ENCODE peak calls at places on chromosomes 16 and 17, in four cellular contexts. E is stomach, Z is body of pancreas, Q is A549. W is an unnamed sample.

GRCh38 chr16:19196871-19197270 is 28.8 kb downstream of the SYT17 start:
- DNase-seq in Z (no peak), Q (no peak), E (no peak), W (no peak)

GRCh38 chr17:19718613-19719364 is 2.4 kb upstream of the SLC47A2 start:
- DNase-seq in Q (no peak), Z (peak; percentile 36), E (no peak), W (no peak)

GRCh38 chr17:12064395-12064794 is 43.7 kb downstream of the MAP2K4 start:
- DNase-seq in E (no peak), Q (no peak), Z (no peak), W (no peak)

GRCh38 chr16:12459401-12459791 is 344.3 kb downstream of the CPPED1 start:
- DNase-seq in Q (no peak), Z (no peak), E (peak; percentile 28), W (no peak)

GRCh38 chr17:47800686-47801085 is 20.9 kb downstream of the OSBPL7 start:
- DNase-seq in E (no peak), Q (no peak), Z (no peak), W (no peak)

GRCh38 chr17:79388556-79389295 is 222.1 kb downstream of the RBFOX3 start:
- DNase-seq in Z (peak; percentile 72), Q (peak; percentile 93), E (peak; percentile 64), W (peak; percentile 68)

GRCh38 chr16:767743-768235 is 7.3 kb downstream of the MSLN start:
- DNase-seq in E (no peak), Q (no peak), Z (no peak), W (no peak)

GRCh38 chr17:37642706-37643105 is 540 bp downstream of the DDX52 start:
- DNase-seq in Q (peak; percentile 40), E (no peak), Z (no peak), W (no peak)

DNA sequence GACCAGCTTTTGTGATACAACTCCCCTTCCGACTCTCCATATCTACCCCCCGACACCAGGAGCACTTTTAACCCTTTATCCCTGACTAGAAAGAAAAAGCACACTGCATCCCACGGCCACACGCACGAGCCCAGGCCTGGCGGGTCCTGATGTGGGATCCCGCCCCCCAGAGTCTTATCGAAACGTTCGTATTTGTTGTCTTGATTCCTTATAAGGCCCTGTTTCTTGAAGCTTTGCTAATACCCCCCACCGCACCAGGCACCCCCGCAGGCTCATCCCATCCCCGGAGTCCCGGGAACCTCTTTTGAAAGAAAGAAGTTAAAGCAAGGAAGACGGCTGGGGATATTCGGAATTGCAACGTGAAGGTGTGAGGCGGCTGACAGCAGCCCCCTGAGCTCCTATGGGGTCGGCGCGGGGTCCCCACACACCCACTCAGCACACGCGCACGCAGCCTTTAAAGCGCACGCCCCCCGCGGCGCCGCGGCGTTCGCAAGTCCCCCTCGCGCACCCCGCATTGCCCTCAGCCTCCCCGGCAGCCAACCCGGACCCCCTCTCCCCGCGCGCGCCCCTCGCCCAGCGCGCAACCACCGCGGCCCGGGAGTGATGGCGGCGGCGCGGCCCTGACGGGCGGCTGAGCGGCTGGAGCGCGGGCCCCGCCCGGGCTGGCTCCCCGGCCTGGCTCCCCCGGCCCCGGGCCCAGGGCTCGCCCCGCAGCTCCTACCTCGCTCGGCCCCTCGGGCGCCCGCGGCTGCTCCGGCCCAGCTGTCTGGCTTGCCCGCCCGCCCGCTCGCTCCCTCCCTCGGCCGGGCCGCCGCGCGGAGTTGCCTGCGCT is 448 bp downstream of the STAT5B start:
- DNase-seq in E (no peak), Z (no peak), Q (no peak), W (no peak)
- TF ChIP-seq POLR2A in E (no peak), Z (no peak), Q (no peak), W (no peak)

GRCh38 chr16:2472885-2473284 is 1.8 kb downstream of the NTN3 start:
- DNase-seq in Q (no peak), Z (no peak), E (no peak), W (no peak)

GRCh38 chr16:2471016-2471652 is at the start of gene NTN3:
- DNase-seq in Z (no peak), Q (no peak), E (no peak), W (no peak)

GRCh38 chr16:2472488-2472864 is 1.4 kb downstream of the NTN3 start:
- DNase-seq in Z (no peak), E (no peak), Q (no peak), W (no peak)

GRCh38 chr16:2470603-2471015 is 488 bp upstream of the NTN3 start:
- DNase-seq in E (no peak), Q (no peak), Z (no peak), W (no peak)

DNA sequence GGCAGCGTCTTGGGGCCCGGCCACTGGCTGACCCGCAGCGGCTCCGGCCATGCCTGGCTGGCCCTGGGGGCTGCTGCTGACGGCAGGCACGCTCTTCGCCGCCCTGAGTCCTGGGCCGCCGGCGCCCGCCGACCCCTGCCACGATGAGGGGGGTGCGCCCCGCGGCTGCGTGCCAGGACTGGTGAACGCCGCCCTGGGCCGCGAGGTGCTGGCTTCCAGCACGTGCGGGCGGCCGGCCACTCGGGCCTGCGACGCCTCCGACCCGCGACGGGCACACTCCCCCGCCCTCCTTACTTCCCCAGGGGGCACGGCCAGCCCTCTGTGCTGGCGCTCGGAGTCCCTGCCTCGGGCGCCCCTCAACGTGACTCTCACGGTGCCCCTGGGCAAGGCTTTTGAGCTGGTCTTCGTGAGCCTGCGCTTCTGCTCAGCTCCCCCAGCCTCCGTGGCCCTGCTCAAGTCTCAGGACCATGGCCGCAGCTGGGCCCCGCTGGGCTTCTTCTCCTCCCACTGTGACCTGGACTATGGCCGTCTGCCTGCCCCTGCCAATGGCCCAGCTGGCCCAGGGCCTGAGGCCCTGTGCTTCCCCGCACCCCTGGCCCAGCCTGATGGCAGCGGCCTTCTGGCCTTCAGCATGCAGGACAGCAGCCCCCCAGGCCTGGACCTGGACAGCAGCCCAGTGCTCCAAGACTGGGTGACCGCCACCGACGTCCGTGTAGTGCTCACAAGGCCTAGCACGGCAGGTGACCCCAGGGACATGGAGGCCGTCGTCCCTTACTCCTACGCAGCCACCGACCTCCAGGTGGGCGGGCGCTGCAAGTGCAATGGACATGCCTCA is 773 bp downstream of the NTN3 start:
- DNase-seq in Q (no peak), E (no peak), Z (no peak), W (no peak)
- TF ChIP-seq POLR2A in Q (no peak), E (no peak), Z (no peak), W (no peak)

DNA sequence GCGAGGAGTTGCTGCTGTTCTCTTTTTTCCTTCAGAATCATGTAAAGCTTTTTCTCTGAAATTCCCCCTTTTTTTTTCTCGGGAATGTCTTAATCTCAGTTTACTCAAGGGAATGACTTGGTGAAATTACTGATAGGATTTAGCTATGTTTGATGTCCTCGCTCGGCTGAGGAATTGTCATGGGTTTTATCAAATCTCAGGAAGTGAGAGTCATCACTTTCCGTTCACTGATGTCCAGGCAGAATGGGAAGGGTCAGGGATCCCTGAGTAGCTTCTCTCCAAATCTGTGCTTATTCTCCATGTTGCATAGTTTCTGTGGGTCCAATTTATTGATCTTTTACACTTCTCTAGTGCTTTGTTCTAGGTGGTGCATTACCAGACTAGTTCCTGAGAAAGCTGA is 6.3 kb downstream of the IGSF6 start:
- DNase-seq in E (no peak), Q (no peak), Z (no peak), W (no peak)
- TF ChIP-seq POLR2A in E (no peak), Q (no peak), Z (no peak), W (no peak)

GRCh38 chr16:86509759-86510464 is 415 bp upstream of the FOXF1 start:
- DNase-seq in Z (peak; percentile 39), E (peak; percentile 46), Q (no peak), W (peak; percentile 57)
- TF ChIP-seq POLR2A in Z (no peak), E (no peak), Q (no peak), W (no peak)

GRCh38 chr17:10802487-10803284 is 1.2 kb downstream of the TMEM238L start:
- DNase-seq in Z (no peak), Q (no peak), E (peak; percentile 85), W (no peak)
- TF ChIP-seq POLR2A in Z (no peak), Q (no peak), E (no peak), W (no peak)

GRCh38 chr16:2252806-2253148 is 1.4 kb upstream of the ECI1 start:
- DNase-seq in E (no peak), Z (no peak), Q (no peak), W (no peak)
- TF ChIP-seq POLR2A in E (no peak), Z (no peak), Q (no peak), W (no peak)

DNA sequence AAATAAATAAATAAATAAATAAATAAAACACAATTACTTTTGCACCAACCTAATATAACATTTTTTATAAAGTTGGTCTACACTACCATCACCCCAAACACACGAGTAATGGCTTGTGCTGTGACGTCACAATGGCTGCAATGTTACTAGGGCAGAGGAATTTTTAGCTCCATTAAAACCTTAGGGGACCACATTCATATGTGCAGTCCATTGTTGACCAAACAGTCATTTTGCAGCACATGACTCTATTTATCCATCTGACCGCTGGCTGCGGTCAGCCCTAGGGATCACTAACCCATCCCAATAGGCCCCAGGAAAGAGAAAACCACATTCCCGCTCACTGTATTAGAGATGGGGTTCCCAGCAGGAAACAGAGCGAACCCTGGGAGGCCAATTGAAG is 9.6 kb downstream of the CDH5 start:
- DNase-seq in Q (no peak), E (no peak), Z (no peak), W (no peak)
- TF ChIP-seq POLR2A in Q (no peak), E (no peak), Z (no peak), W (no peak)